ENCODE peak calls at places on chromosome 10, in six cellular contexts. M is NCI-H1105 treated with DMSO at 0.1 percent for 48 hours, S is Calu3, U is H7, Y is OCI-LY7, W is iris pigment epithelial cell. Q is an unnamed sample.

GRCh38 chr10:15331456-15331855 is 39.6 kb downstream of the FAM171A1 start:
- DNase-seq in U (no peak), W (no peak), M (no peak), S (no peak), Y (no peak), Q (no peak)

GRCh38 chr10:50242777-50243176 is 8.5 kb downstream of the ASAH2 start:
- DNase-seq in M (no peak), U (no peak), W (peak; percentile 6), S (no peak), Y (no peak), Q (no peak)

GRCh38 chr10:84156009-84156408 is 16.7 kb downstream of the GHITM start:
- DNase-seq in Y (no peak), M (no peak), W (no peak), S (no peak), U (no peak), Q (no peak)

GRCh38 chr10:46326066-46326465 is 39.3 kb downstream of the ANTXRL start:
- DNase-seq in U (no peak), M (no peak), Y (no peak), W (no peak), S (no peak), Q (no peak)

GRCh38 chr10:12723240-12723639 is 278.3 kb downstream of the CCDC3 start:
- DNase-seq in M (no peak), U (no peak), W (no peak), S (no peak), Y (no peak), Q (no peak)

GRCh38 chr10:30990351-30990750 is 41.3 kb downstream of the ZNF438 start:
- DNase-seq in M (no peak), Y (no peak), U (no peak), S (no peak), W (no peak), Q (no peak)

GRCh38 chr10:25694976-25695375 is 239.1 kb upstream of the MYO3A start:
- DNase-seq in M (no peak), W (no peak), S (no peak), Y (no peak), U (no peak), Q (no peak)

GRCh38 chr10:6669269-6669859 is 89.3 kb upstream of the PRKCQ start:
- DNase-seq in U (peak; percentile 14), Y (peak; percentile 60), W (peak; percentile 69), M (peak; percentile 11), S (peak; percentile 37), Q (peak; percentile 61)

GRCh38 chr10:17147884-17148494 is 18.4 kb upstream of the CUBN start:
- DNase-seq in S (no peak), Y (no peak), M (no peak), U (no peak), W (peak; percentile 83), Q (no peak)

GRCh38 chr10:89369142-89370105 is 8.4 kb upstream of the IFIT1B start:
- DNase-seq in U (peak; percentile 36), Y (peak; percentile 23), M (peak; percentile 8), S (peak; percentile 7), W (peak; percentile 54), Q (peak; percentile 62)

GRCh38 chr10:8398771-8399170 is 344.3 kb downstream of the GATA3 start:
- DNase-seq in U (no peak), M (no peak), S (no peak), W (no peak), Y (no peak), Q (no peak)

GRCh38 chr10:11478807-11479206 is 132.6 kb downstream of the USP6NL start:
- DNase-seq in U (no peak), S (no peak), Y (no peak), M (no peak), W (peak; percentile 21), Q (no peak)

GRCh38 chr10:120208488-120208887 is 248.5 kb upstream of the PLPP4 start:
- DNase-seq in S (no peak), U (no peak), W (no peak), Y (no peak), M (no peak), Q (no peak)

GRCh38 chr10:1159131-1160061 is 103.2 kb downstream of the WDR37 start:
- DNase-seq in U (peak; percentile 62), Y (no peak), S (no peak), W (no peak), M (no peak), Q (no peak)

GRCh38 chr10:75034131-75034512 is 77.3 kb upstream of the SAMD8 start:
- DNase-seq in M (no peak), U (no peak), Y (no peak), S (no peak), W (no peak), Q (no peak)

GRCh38 chr10:19629559-19629958 is 186.7 kb upstream of the PLXDC2 start:
- DNase-seq in Y (no peak), U (peak; percentile 8), W (peak; percentile 79), S (peak; percentile 3), M (no peak), Q (no peak)

GRCh38 chr10:111277685-111278084 is 200.9 kb downstream of the ADRA2A start:
- DNase-seq in M (no peak), U (no peak), S (no peak), W (no peak), Y (no peak), Q (no peak)

GRCh38 chr10:33352154-33352553 is 17.7 kb upstream of the NRP1 start:
- DNase-seq in S (no peak), U (no peak), M (no peak), W (peak; percentile 55), Y (no peak), Q (no peak)

GRCh38 chr10:76649271-76649670 is 988.3 kb downstream of the KCNMA1 start:
- DNase-seq in Y (no peak), S (no peak), M (no peak), W (no peak), U (no peak), Q (no peak)

GRCh38 chr10:47363781-47364180 is 15.6 kb downstream of the RBP3 start:
- DNase-seq in S (no peak), U (no peak), Y (no peak), W (no peak), M (no peak), Q (no peak)

GRCh38 chr10:124992462-124993344 is 50.8 kb downstream of the ZRANB1 start:
- DNase-seq in S (peak; percentile 56), U (peak; percentile 75), Y (peak; percentile 65), W (peak; percentile 63), M (no peak), Q (peak; percentile 65)

GRCh38 chr10:95297402-95297801 is 6.6 kb upstream of the PDLIM1 start:
- DNase-seq in M (no peak), S (no peak), Y (peak; percentile 26), U (no peak), W (no peak), Q (peak; percentile 94)

GRCh38 chr10:33681580-33681979 is 347.1 kb upstream of the NRP1 start:
- DNase-seq in Y (no peak), M (no peak), U (no peak), S (no peak), W (no peak), Q (no peak)

GRCh38 chr10:58266003-58266825 is 1.5 kb downstream of the IPMK start:
- DNase-seq in Y (peak; percentile 45), U (no peak), M (no peak), S (no peak), W (peak; percentile 83), Q (peak; percentile 30)

GRCh38 chr10:9823268-9823930 is 1194.3 kb upstream of the CELF2 start:
- DNase-seq in S (no peak), M (no peak), W (no peak), Y (no peak), U (no peak), Q (no peak)

GRCh38 chr10:78335691-78336401 is 302.2 kb downstream of the RPS24 start:
- DNase-seq in W (no peak), S (no peak), U (no peak), M (no peak), Y (no peak), Q (no peak)

GRCh38 chr10:79437111-79437814 is 8.2 kb downstream of the ZCCHC24 start:
- DNase-seq in U (peak; percentile 15), S (no peak), W (no peak), Y (no peak), M (no peak), Q (no peak)

Q was measured in KBM-7.